ENCODE peak calls at places on chromosome 17, in six cellular contexts. V, U, B, L, S and T are unnamed samples.

GRCh38 chr17:62656446-62656845 is 29.0 kb downstream of the MRC2 start:
- DNase-seq in B (no peak), U (no peak), S (no peak), L (no peak), V (no peak), T (no peak)

GRCh38 chr17:70642059-70642458 is 472.7 kb downstream of the KCNJ2 start:
- DNase-seq in B (no peak), U (no peak), V (no peak), S (no peak), L (no peak), T (no peak)

GRCh38 chr17:40548491-40548981 is 16.7 kb downstream of the CCR7 start:
- DNase-seq in V (no peak), S (no peak), B (no peak), U (peak; percentile 32), L (no peak), T (no peak)

GRCh38 chr17:39650121-39650579 is 13.2 kb downstream of the STARD3 start:
- DNase-seq in V (no peak), L (no peak), S (no peak), U (no peak), B (no peak), T (peak; percentile 18)

GRCh38 chr17:231966-232807 is 50.7 kb upstream of the DOC2B start:
- DNase-seq in S (no peak), B (no peak), L (no peak), U (no peak), V (no peak), T (no peak)

GRCh38 chr17:39705786-39706348 is 6.0 kb downstream of the ERBB2 start:
- DNase-seq in L (no peak), B (no peak), S (no peak), V (no peak), U (no peak), T (no peak)

GRCh38 chr17:41792835-41793748 is 6.6 kb upstream of the JUP start:
- DNase-seq in B (no peak), U (peak; percentile 76), L (peak; percentile 49), V (no peak), S (peak; percentile 68), T (peak; percentile 92)

GRCh38 chr17:82985973-82986372 is 93.4 kb upstream of the METRNL start:
- DNase-seq in B (peak; percentile 66), V (no peak), U (peak; percentile 50), S (no peak), L (peak; percentile 33), T (peak; percentile 19)

GRCh38 chr17:16873654-16874035 is 98.3 kb downstream of the TNFRSF13B start:
- DNase-seq in U (no peak), S (no peak), B (no peak), V (no peak), L (no peak), T (no peak)

GRCh38 chr17:39170558-39170957 is 4.6 kb upstream of the ARL5C start:
- DNase-seq in U (no peak), V (no peak), L (no peak), B (no peak), S (no peak), T (no peak)

GRCh38 chr17:29617481-29618271 is 5.0 kb downstream of the CORO6 start:
- DNase-seq in L (peak; percentile 59), V (peak; percentile 42), U (no peak), B (peak; percentile 91), S (peak; percentile 85), T (peak; percentile 64)

GRCh38 chr17:56658648-56659047 is 65.1 kb downstream of the NOG start:
- DNase-seq in S (no peak), B (no peak), U (no peak), L (no peak), V (no peak), T (no peak)

GRCh38 chr17:21043296-21044232 is 753 bp upstream of the USP22 start:
- DNase-seq in U (peak; percentile 98), S (peak; percentile 91), B (peak; percentile 99), V (peak; percentile 99), L (peak; percentile 98), T (peak; percentile 97)

GRCh38 chr17:39271546-39271945 is 45.8 kb upstream of the STAC2 start:
- DNase-seq in S (no peak), L (peak; percentile 64), B (no peak), U (peak; percentile 54), V (no peak), T (peak; percentile 59)

GRCh38 chr17:48555616-48556533 is 11.0 kb upstream of the HOXB2 start:
- DNase-seq in B (no peak), U (no peak), L (peak; percentile 77), S (peak; percentile 83), V (no peak), T (peak; percentile 79)

GRCh38 chr17:1958134-1958881 is 66.8 kb downstream of the RTN4RL1 start:
- DNase-seq in S (no peak), L (no peak), B (no peak), U (peak; percentile 61), V (no peak), T (no peak)

GRCh38 chr17:41484920-41485904 is 4.3 kb upstream of the KRT35 start:
- DNase-seq in U (no peak), V (no peak), B (no peak), L (no peak), S (no peak), T (no peak)

GRCh38 chr17:44283374-44284023 is 15.6 kb upstream of the SLC4A1 start:
- DNase-seq in V (no peak), U (no peak), B (no peak), L (no peak), S (no peak), T (no peak)

GRCh38 chr17:7716299-7716886 is 1.2 kb upstream of the DNAH2 start:
- DNase-seq in B (no peak), V (no peak), L (no peak), S (no peak), U (no peak), T (no peak)

GRCh38 chr17:78817123-78817522 is 23.5 kb downstream of the USP36 start:
- DNase-seq in L (no peak), V (no peak), B (peak; percentile 96), S (no peak), U (no peak), T (no peak)

GRCh38 chr17:3845361-3845753 is 689 bp downstream of the NCBP3 start:
- DNase-seq in S (peak; percentile 53), V (peak; percentile 42), U (no peak), L (peak; percentile 8), B (peak; percentile 47), T (no peak)

GRCh38 chr17:76420356-76421053 is 32.4 kb downstream of the UBE2O start:
- DNase-seq in U (no peak), L (no peak), S (no peak), B (no peak), V (no peak), T (no peak)

GRCh38 chr17:33267279-33267790 is 25.8 kb downstream of the ASIC2 start:
- DNase-seq in L (peak; percentile 69), V (no peak), U (no peak), B (no peak), S (peak; percentile 55), T (peak; percentile 93)

GRCh38 chr17:57971572-57971971 is 16.4 kb upstream of the CUEDC1 start:
- DNase-seq in V (no peak), B (no peak), L (no peak), S (no peak), U (no peak), T (no peak)

GRCh38 chr17:13594762-13595697 is 6.7 kb downstream of the HS3ST3A1 start:
- DNase-seq in B (peak; percentile 70), L (peak; percentile 94), V (peak; percentile 68), S (peak; percentile 67), U (peak; percentile 78), T (peak; percentile 87)

GRCh38 chr17:12667299-12667958 is 1.7 kb downstream of the MYOCD start:
- DNase-seq in L (peak; percentile 77), S (peak; percentile 70), V (peak; percentile 37), B (no peak), U (no peak), T (peak; percentile 48)